ENCODE peak calls at places on chromosomes 11 and 22, in four cellular contexts. One of them, this sample, is unnamed.

GRCh38 chr11:73983764-73984543 is 1.3 kb upstream of the UCP2 start:
- DNase-seq in sigmoid colon: peak
- DNase-seq in H54: no peak
- DNase-seq in A549: no peak
- DNase-seq in this sample: no peak

GRCh38 chr11:3093281-3094191 is 36.3 kb upstream of the CARS1 start:
- DNase-seq in sigmoid colon: peak
- DNase-seq in A549: no peak
- DNase-seq in H54: no peak
- DNase-seq in this sample: no peak

GRCh38 chr22:41825376-41825775 is 7.5 kb upstream of the SREBF2 start:
- DNase-seq in A549: no peak
- DNase-seq in sigmoid colon: no peak
- DNase-seq in H54: no peak
- DNase-seq in this sample: no peak

GRCh38 chr22:45997077-45997774 is 20.3 kb upstream of the WNT7B start:
- DNase-seq in A549: no peak
- DNase-seq in H54: peak
- DNase-seq in sigmoid colon: peak
- DNase-seq in this sample: peak

GRCh38 chr11:133541331-133542095 is 9.2 kb upstream of the OPCML start:
- DNase-seq in A549: no peak
- DNase-seq in H54: no peak
- DNase-seq in sigmoid colon: no peak
- DNase-seq in this sample: no peak

GRCh38 chr22:48342732-48343131 is 1484.9 kb downstream of the BRD1 start:
- DNase-seq in A549: no peak
- DNase-seq in H54: no peak
- DNase-seq in sigmoid colon: peak
- DNase-seq in this sample: no peak

GRCh38 chr22:40637181-40638150 is 947 bp upstream of the MRTFA start:
- DNase-seq in H54: no peak
- DNase-seq in A549: no peak
- DNase-seq in sigmoid colon: peak
- DNase-seq in this sample: no peak

GRCh38 chr11:44469412-44469811 is 96.1 kb upstream of the CD82 start:
- DNase-seq in sigmoid colon: no peak
- DNase-seq in A549: no peak
- DNase-seq in H54: no peak
- DNase-seq in this sample: no peak

GRCh38 chr11:112929432-112929831 is 31.8 kb upstream of the NCAM1 start:
- DNase-seq in H54: no peak
- DNase-seq in sigmoid colon: no peak
- DNase-seq in A549: no peak
- DNase-seq in this sample: no peak

GRCh38 chr11:8867856-8868705 is 42.9 kb upstream of the AKIP1 start:
- DNase-seq in H54: no peak
- DNase-seq in A549: no peak
- DNase-seq in sigmoid colon: no peak
- DNase-seq in this sample: no peak

GRCh38 chr11:128346808-128347207 is 240.6 kb downstream of the ETS1 start:
- DNase-seq in sigmoid colon: no peak
- DNase-seq in A549: no peak
- DNase-seq in H54: no peak
- DNase-seq in this sample: no peak

GRCh38 chr11:121555172-121555571 is 102.4 kb upstream of the SORL1-AS1 start:
- DNase-seq in A549: no peak
- DNase-seq in sigmoid colon: no peak
- DNase-seq in H54: no peak
- DNase-seq in this sample: no peak

GRCh38 chr22:42930810-42931420 is 73.8 kb upstream of the ARFGAP3 start:
- DNase-seq in sigmoid colon: no peak
- DNase-seq in H54: no peak
- DNase-seq in A549: no peak
- DNase-seq in this sample: no peak

GRCh38 chr22:25210831-25211230 is 8.6 kb upstream of the CRYBB2 start:
- DNase-seq in H54: no peak
- DNase-seq in sigmoid colon: no peak
- DNase-seq in A549: no peak
- DNase-seq in this sample: no peak

GRCh38 chr11:33633251-33634003 is 67.2 kb downstream of the C11orf91 start:
- DNase-seq in A549: peak
- DNase-seq in H54: peak
- DNase-seq in sigmoid colon: no peak
- DNase-seq in this sample: no peak

GRCh38 chr22:42786606-42787356 is 66.1 kb upstream of the A4GALT start:
- DNase-seq in A549: no peak
- DNase-seq in H54: no peak
- DNase-seq in sigmoid colon: no peak
- DNase-seq in this sample: no peak

GRCh38 chr11:14977481-14977880 is 5.3 kb upstream of the CALCA start:
- DNase-seq in H54: no peak
- DNase-seq in sigmoid colon: no peak
- DNase-seq in A549: no peak
- DNase-seq in this sample: no peak

GRCh38 chr11:6603287-6604080 is at the start of the genes ILK and RRP8:
- DNase-seq in A549: peak
- DNase-seq in sigmoid colon: peak
- DNase-seq in H54: peak
- DNase-seq in this sample: peak

GRCh38 chr11:76205252-76206076 is 838 bp downstream of the WNT11 start:
- DNase-seq in H54: no peak
- DNase-seq in A549: no peak
- DNase-seq in sigmoid colon: no peak
- DNase-seq in this sample: no peak

GRCh38 chr11:11173316-11174025 is 179.6 kb downstream of the CSNK2A3 start:
- DNase-seq in H54: no peak
- DNase-seq in sigmoid colon: no peak
- DNase-seq in A549: no peak
- DNase-seq in this sample: no peak

GRCh38 chr11:122791836-122792235 is 46.5 kb upstream of the CRTAM start:
- DNase-seq in H54: peak
- DNase-seq in A549: no peak
- DNase-seq in sigmoid colon: no peak
- DNase-seq in this sample: no peak

GRCh38 chr11:16789061-16789415 is 50.6 kb downstream of the C11orf58 start:
- DNase-seq in H54: no peak
- DNase-seq in sigmoid colon: peak
- DNase-seq in A549: no peak
- DNase-seq in this sample: no peak

GRCh38 chr11:57456960-57457642 is 3.2 kb upstream of the RTN4RL2 start:
- DNase-seq in sigmoid colon: peak
- DNase-seq in H54: peak
- DNase-seq in A549: peak
- DNase-seq in this sample: peak

GRCh38 chr11:134342572-134343340 is 11.0 kb downstream of the GLB1L2 start:
- DNase-seq in H54: no peak
- DNase-seq in sigmoid colon: peak
- DNase-seq in A549: no peak
- DNase-seq in this sample: peak

GRCh38 chr11:6926208-6927029 is at the start of gene ZNF215:
- DNase-seq in H54: peak
- DNase-seq in sigmoid colon: peak
- DNase-seq in A549: peak
- DNase-seq in this sample: peak

GRCh38 chr11:61293869-61294716 is 1.0 kb downstream of the VWCE start:
- DNase-seq in H54: peak
- DNase-seq in A549: peak
- DNase-seq in sigmoid colon: peak
- DNase-seq in this sample: no peak
- TF ChIP-seq POLR2A in H54: no peak
- TF ChIP-seq POLR2A in A549: no peak
- TF ChIP-seq POLR2A in sigmoid colon: no peak
- TF ChIP-seq POLR2A in this sample: no peak

GRCh38 chr11:65859134-65859811 is 960 bp upstream of the MUS81 start:
- DNase-seq in sigmoid colon: peak
- DNase-seq in H54: peak
- DNase-seq in A549: peak
- DNase-seq in this sample: peak

GRCh38 chr11:65858354-65859133 is 564 bp upstream of the CFL1 start:
- DNase-seq in sigmoid colon: no peak
- DNase-seq in H54: no peak
- DNase-seq in A549: no peak
- DNase-seq in this sample: no peak

GRCh38 chr11:65856689-65857499 is 1.1 kb downstream of the CFL1 start:
- DNase-seq in sigmoid colon: peak
- DNase-seq in A549: no peak
- DNase-seq in H54: peak
- DNase-seq in this sample: peak

GRCh38 chr11:65855927-65856363 is 2.0 kb downstream of the CFL1 start:
- DNase-seq in H54: no peak
- DNase-seq in A549: no peak
- DNase-seq in sigmoid colon: no peak
- DNase-seq in this sample: no peak

DNA sequence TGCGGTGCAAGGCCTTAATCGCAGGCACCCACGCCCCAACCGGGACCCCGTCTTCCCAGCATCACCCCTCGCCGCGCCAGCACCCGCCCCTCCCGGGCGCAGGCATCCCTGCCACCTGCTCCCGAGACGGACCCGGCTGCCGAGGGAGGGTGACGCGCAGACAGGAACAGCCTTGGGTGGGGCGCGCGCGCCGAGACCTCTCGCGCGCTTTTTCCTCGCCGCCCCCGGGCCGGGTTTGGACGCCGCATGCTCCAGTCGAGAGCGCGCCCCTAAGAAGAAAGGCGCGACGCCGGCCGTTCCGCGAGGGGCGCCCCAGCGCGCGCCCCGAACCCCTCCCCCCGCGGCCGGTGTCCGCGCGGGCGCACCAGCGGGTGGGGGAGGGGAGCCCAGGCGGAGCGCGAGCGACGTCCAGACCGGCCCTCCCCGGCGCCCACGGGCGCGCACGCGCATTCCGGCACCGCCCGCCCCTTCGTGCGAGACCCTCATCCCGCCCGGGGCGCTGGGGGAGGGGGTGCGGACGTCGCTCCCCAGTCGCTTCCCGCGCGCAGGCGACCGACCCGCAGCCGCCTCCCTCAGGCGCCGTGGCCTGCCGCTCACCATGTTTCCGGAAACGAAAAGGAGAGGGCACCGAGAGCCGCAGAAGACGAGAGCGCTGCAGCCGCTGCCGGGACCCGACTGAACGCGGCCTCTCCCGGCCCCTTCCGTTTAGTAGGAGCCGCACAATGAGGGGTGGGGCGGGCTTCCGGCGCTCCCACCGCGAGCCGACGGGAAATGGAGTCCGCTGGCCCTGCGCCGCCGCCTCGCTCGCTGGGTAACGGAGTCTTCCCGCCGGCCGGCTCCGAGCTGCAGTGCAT is at the start of gene CFL1:
- DNase-seq in sigmoid colon: peak
- DNase-seq in A549: peak
- DNase-seq in H54: peak
- DNase-seq in this sample: peak
- TF ChIP-seq POLR2A in sigmoid colon: peak
- TF ChIP-seq POLR2A in A549: peak
- TF ChIP-seq POLR2A in H54: peak
- TF ChIP-seq POLR2A in this sample: peak

DNA sequence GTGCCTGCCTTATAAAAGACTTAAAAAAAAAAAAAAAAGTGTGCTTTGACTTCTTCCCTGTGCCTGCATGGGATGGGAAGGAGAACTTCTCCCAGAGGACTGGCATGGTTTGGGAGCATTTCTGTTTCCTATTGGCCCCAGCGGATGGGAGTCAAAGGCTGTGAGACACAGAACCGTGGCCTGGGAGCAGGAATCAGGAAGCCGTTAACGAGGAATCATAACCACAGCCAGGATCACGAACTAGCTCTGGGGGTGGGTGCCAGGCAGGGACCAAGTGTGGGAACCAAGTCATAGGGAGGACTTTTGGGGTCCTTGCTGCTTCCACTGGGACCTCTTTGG is 526 bp downstream of the C1QTNF6 start:
- DNase-seq in A549: no peak
- DNase-seq in sigmoid colon: no peak
- DNase-seq in H54: no peak
- DNase-seq in this sample: no peak
- TF ChIP-seq POLR2A in A549: no peak
- TF ChIP-seq POLR2A in sigmoid colon: no peak
- TF ChIP-seq POLR2A in H54: peak
- TF ChIP-seq POLR2A in this sample: no peak

GRCh38 chr11:27471588-27472397 is 797 bp downstream of the LGR4 start:
- DNase-seq in sigmoid colon: peak
- DNase-seq in H54: no peak
- DNase-seq in A549: no peak
- DNase-seq in this sample: peak

GRCh38 chr11:27470166-27470565 is 2.4 kb downstream of the LGR4 start:
- DNase-seq in H54: no peak
- DNase-seq in sigmoid colon: no peak
- DNase-seq in A549: no peak
- DNase-seq in this sample: no peak

GRCh38 chr11:27473017-27473406 is 422 bp upstream of the LGR4 start:
- DNase-seq in A549: no peak
- DNase-seq in sigmoid colon: no peak
- DNase-seq in H54: no peak
- DNase-seq in this sample: no peak

GRCh38 chr11:27471067-27471587 is 1.5 kb downstream of the LGR4 start:
- DNase-seq in sigmoid colon: no peak
- DNase-seq in A549: no peak
- DNase-seq in H54: no peak
- DNase-seq in this sample: peak

GRCh38 chr11:27472398-27473016 is at the start of gene LGR4:
- DNase-seq in A549: peak
- DNase-seq in sigmoid colon: peak
- DNase-seq in H54: peak
- DNase-seq in this sample: peak
- TF ChIP-seq POLR2A in A549: peak
- TF ChIP-seq POLR2A in sigmoid colon: peak
- TF ChIP-seq POLR2A in H54: peak
- TF ChIP-seq POLR2A in this sample: peak

GRCh38 chr22:36302439-36303114 is 49.6 kb downstream of the APOL1 start:
- DNase-seq in H54: no peak
- DNase-seq in A549: no peak
- DNase-seq in sigmoid colon: no peak
- DNase-seq in this sample: no peak
- TF ChIP-seq POLR2A in H54: no peak
- TF ChIP-seq POLR2A in A549: no peak
- TF ChIP-seq POLR2A in sigmoid colon: no peak
- TF ChIP-seq POLR2A in this sample: no peak

This sample was measured in prostate gland.